ENCODE peak calls at places on chromosomes 4 and X, in four cellular contexts. S is GM12878, V is HepG2, O is K562. N is an unnamed sample.

GRCh38 chr4:15416357-15417327 is 11.2 kb upstream of the C1QTNF7 start:
- DNase-seq in O (no peak), V (no peak), S (no peak), N (no peak)

GRCh38 chrX:129637217-129638109 is 17.3 kb downstream of the APLN start:
- DNase-seq in O (peak; percentile 81), S (peak; percentile 33), V (peak; percentile 24), N (peak; percentile 72)

GRCh38 chr4:54539500-54540029 is 118.2 kb upstream of the KIT start:
- DNase-seq in S (no peak), V (peak; percentile 6), O (peak; percentile 64), N (peak; percentile 30)

GRCh38 chr4:127708985-127709384 is 21.2 kb upstream of the SLC25A31 start:
- DNase-seq in V (peak; percentile 65), O (no peak), S (no peak), N (peak; percentile 38)

GRCh38 chr4:86981789-86982188 is 47.0 kb downstream of the AFF1 start:
- DNase-seq in O (no peak), V (no peak), S (no peak), N (no peak)

GRCh38 chrX:40552768-40553167 is 28.0 kb upstream of the ATP6AP2 start:
- DNase-seq in S (no peak), V (no peak), O (peak; percentile 34), N (peak; percentile 24)

GRCh38 chr4:39715788-39716187 is 17.9 kb downstream of the UBE2K start:
- DNase-seq in O (no peak), V (no peak), S (no peak), N (no peak)

GRCh38 chrX:104668550-104668949 is 102.6 kb downstream of the IL1RAPL2 start:
- DNase-seq in S (no peak), O (peak; percentile 0), V (no peak), N (peak; percentile 0)

GRCh38 chrX:38055170-38055847 is 49.0 kb downstream of the SYTL5 start:
- DNase-seq in S (peak; percentile 45), O (no peak), V (no peak), N (no peak)

GRCh38 chrX:114450911-114451310 is 133.0 kb upstream of the HTR2C start:
- DNase-seq in V (no peak), O (no peak), S (no peak), N (no peak)

GRCh38 chrX:49792376-49792775 is 36.7 kb upstream of the PAGE4 start:
- DNase-seq in S (no peak), O (no peak), V (peak; percentile 69), N (no peak)

GRCh38 chrX:38038501-38038900 is 32.1 kb downstream of the SYTL5 start:
- DNase-seq in S (peak; percentile 31), O (no peak), V (no peak), N (no peak)

GRCh38 chr4:57303012-57303751 is 193.0 kb upstream of the IGFBP7 start:
- DNase-seq in O (no peak), V (no peak), S (no peak), N (no peak)

GRCh38 chrX:41377624-41378023 is 43.7 kb downstream of the DDX3X start:
- DNase-seq in S (no peak), O (no peak), V (no peak), N (no peak)

GRCh38 chr4:41120297-41121217 is 93.8 kb downstream of the APBB2 start:
- DNase-seq in V (no peak), S (no peak), O (no peak), N (no peak)

GRCh38 chrX:30865020-30865419 is 24.0 kb downstream of the TAB3 start:
- DNase-seq in O (peak; percentile 55), S (no peak), V (peak; percentile 21), N (no peak)

GRCh38 chr4:127247293-127247952 is 385.3 kb upstream of the INTU start:
- DNase-seq in S (no peak), O (no peak), V (no peak), N (no peak)

GRCh38 chrX:47184486-47184885 is 9.1 kb upstream of the UBA1 start:
- DNase-seq in O (no peak), S (no peak), V (no peak), N (no peak)

GRCh38 chr4:185730849-185731608 is 81.0 kb downstream of the SORBS2 start:
- DNase-seq in O (no peak), V (no peak), S (no peak), N (no peak)

GRCh38 chr4:83629945-83630684 is 94.2 kb downstream of the GPAT3 start:
- DNase-seq in S (no peak), O (peak; percentile 96), V (no peak), N (no peak)

GRCh38 chr4:42710329-42710728 is 53.4 kb upstream of the ATP8A1 start:
- DNase-seq in O (no peak), S (no peak), V (no peak), N (no peak)

GRCh38 chrX:124534530-124534929 is 188.2 kb downstream of the SH2D1A start:
- DNase-seq in O (no peak), S (no peak), V (no peak), N (no peak)

GRCh38 chr4:56086561-56086960 is 137.8 kb downstream of the CEP135 start:
- DNase-seq in S (no peak), V (no peak), O (no peak), N (no peak)

GRCh38 chrX:85004255-85004654 is 578 bp downstream of the APOOL start:
- DNase-seq in O (peak; percentile 18), S (no peak), V (no peak), N (peak; percentile 13)

GRCh38 chr4:185394568-185395254 is 1.0 kb downstream of the LRP2BP start:
- DNase-seq in O (peak; percentile 59), S (no peak), V (no peak), N (no peak)

GRCh38 chrX:136754641-136755040 is 26.1 kb downstream of the ARHGEF6 start:
- DNase-seq in S (no peak), O (no peak), V (no peak), N (no peak)

GRCh38 chrX:56798866-56799864 is 70.1 kb downstream of the NBDY start:
- DNase-seq in S (no peak), V (peak; percentile 10), O (no peak), N (no peak)

GRCh38 chr4:163395758-163396157 is 52.1 kb downstream of the NPY5R start:
- DNase-seq in O (no peak), S (no peak), V (no peak), N (no peak)

GRCh38 chr4:120446051-120446567 is 379.5 kb upstream of the MAD2L1 start:
- DNase-seq in O (no peak), V (no peak), S (no peak), N (no peak)

GRCh38 chr4:121216438-121216837 is 52.3 kb upstream of the TNIP3 start:
- DNase-seq in O (no peak), S (no peak), V (no peak), N (no peak)

GRCh38 chr4:12399781-12400180 is 971.1 kb upstream of the HS3ST1 start:
- DNase-seq in O (no peak), S (no peak), V (no peak), N (no peak)

DNA sequence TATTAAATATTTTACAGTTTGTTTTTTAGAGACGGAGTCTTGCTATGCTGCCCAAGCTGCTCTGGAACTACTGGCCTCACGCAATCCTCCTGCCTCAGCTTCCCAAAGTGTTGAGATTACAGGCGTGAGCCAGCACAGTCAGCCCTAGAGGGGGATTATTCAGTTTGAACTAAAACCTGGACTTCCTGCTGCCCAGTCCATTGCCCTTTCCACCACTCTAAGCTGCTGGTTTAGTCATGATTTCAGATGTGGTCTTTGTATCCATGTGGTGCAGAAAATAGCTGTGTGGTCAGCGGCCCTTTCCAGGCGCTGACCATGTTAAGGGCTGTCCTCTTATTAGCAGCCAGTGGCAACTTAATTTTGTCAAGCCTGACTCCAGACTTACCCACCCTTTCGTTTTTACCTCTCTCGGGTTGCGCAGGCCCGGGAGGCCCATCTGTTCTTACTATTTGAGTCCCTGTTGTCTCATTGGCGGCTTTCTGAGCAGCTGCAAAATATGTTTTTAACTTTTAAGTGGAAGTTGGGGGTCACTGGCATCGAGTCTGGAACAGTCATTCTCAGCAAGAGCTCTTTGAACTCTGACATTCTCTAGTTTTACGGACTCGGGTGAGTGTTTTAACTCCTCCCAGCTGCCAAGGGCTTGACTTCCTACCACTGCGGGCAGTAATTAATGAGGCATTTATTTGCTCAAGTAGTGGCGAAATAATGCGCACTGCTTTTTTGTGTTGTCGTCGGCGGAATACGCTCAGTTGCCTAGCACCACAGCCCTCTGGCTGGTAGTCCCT is 772 bp upstream of the VMA21 start:
- DNase-seq in O (no peak), V (peak; percentile 49), S (peak; percentile 2), N (no peak)
- H3K4me3 ChIP-seq in O (peak overlapping the region; percentile 98), V (peak overlapping the region; percentile 52), S (peak overlapping the region; percentile 68), N (peak overlapping the region; percentile 87)

DNA sequence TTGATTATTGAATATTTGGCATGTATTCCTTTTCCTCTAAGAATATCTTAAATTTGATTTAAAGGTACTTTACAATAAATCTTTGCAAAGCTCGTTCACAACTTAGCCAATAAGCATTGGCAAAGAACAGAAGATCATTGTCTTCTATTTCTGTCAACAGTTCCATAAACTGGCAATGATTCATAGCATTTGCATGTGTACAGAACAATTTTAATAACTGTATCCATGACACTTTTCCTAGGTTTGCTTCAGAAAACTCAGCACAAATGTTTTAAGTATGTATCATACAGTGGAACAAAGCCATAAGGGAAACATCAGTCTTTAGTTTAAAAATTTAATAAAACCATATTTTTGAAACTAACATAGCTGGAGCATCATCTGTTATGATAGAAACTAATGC is 462.7 kb upstream of the RPS6KA3 start:
- DNase-seq in O (no peak), S (no peak), V (no peak), N (no peak)
- TF ChIP-seq ESRRA in O (no peak), S (no peak), V (no peak), N (no peak)

GRCh38 chr4:149891381-149891780 is 75.7 kb upstream of the IQCM start:
- DNase-seq in S (no peak), V (no peak), O (no peak), N (no peak)
- TF ChIP-seq KDM1A in S (no peak), V (no peak), O (no peak), N (no peak)

GRCh38 chrX:48468693-48469691 is 1.1 kb downstream of the SLC38A5 start:
- DNase-seq in V (no peak), S (no peak), O (peak; percentile 78), N (no peak)

GRCh38 chrX:48467331-48467761 is 2.7 kb downstream of the SLC38A5 start:
- DNase-seq in S (no peak), V (no peak), O (peak; percentile 76), N (no peak)

GRCh38 chrX:48465336-48465933 is 4.6 kb downstream of the SLC38A5 start:
- DNase-seq in S (no peak), O (no peak), V (no peak), N (no peak)

GRCh38 chrX:48468247-48468671 is 1.8 kb downstream of the SLC38A5 start:
- DNase-seq in S (no peak), V (no peak), O (peak; percentile 83), N (no peak)

DNA sequence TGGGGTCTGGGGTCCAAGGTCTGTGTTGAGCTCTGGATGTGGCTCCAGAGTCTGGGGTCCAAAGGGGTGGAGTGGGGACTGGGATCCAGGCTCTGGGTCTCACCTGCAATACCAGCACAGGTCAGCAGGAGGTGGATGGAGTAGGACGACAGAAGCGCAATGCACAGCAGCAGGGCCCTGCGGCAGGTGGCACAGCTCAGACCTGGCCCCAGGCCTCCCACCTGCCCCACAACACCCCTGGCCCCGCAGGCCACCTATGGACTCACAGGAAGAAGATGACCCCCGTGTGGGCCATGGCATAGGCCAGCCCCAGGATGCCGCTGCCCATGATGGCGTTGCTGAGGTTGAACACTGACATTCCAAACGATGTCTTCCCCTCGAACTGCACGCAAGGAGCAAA is 3.4 kb downstream of the SLC38A5 start:
- DNase-seq in S (no peak), V (no peak), O (peak; percentile 37), N (no peak)
- H3K4me3 ChIP-seq in S (peak overlapping the region; percentile 76), V (no peak overlapping the region), O (peak overlapping the region; percentile 78), N (no peak overlapping the region)

N was measured in A549.